ENCODE peak calls at places on chromosome 2, in five cellular contexts. One of them, this sample, is unnamed.

GRCh38 chr2:215863687-215864086 is 149.7 kb downstream of the MREG start:
- DNase-seq in right lobe of liver: no peak
- DNase-seq in nephron progenitor cell: no peak
- DNase-seq in activated CD8-positive, alpha-beta memory T cell treated with anti-CD3 and anti-CD28 coated beads for 48 hours: no peak
- DNase-seq in fibroblast of gingiva: no peak
- DNase-seq in this sample: no peak

GRCh38 chr2:208047840-208048239 is 22.5 kb upstream of the PLEKHM3 start:
- DNase-seq in nephron progenitor cell: no peak
- DNase-seq in fibroblast of gingiva: no peak
- DNase-seq in activated CD8-positive, alpha-beta memory T cell treated with anti-CD3 and anti-CD28 coated beads for 48 hours: no peak
- DNase-seq in right lobe of liver: no peak
- DNase-seq in this sample: no peak

GRCh38 chr2:3766824-3767223 is 63.4 kb downstream of the DCDC2C start:
- DNase-seq in activated CD8-positive, alpha-beta memory T cell treated with anti-CD3 and anti-CD28 coated beads for 48 hours: no peak
- DNase-seq in nephron progenitor cell: no peak
- DNase-seq in fibroblast of gingiva: no peak
- DNase-seq in right lobe of liver: no peak
- DNase-seq in this sample: no peak

GRCh38 chr2:1656326-1656960 is 87.9 kb downstream of the PXDN start:
- DNase-seq in activated CD8-positive, alpha-beta memory T cell treated with anti-CD3 and anti-CD28 coated beads for 48 hours: no peak
- DNase-seq in fibroblast of gingiva: no peak
- DNase-seq in nephron progenitor cell: no peak
- DNase-seq in right lobe of liver: no peak
- DNase-seq in this sample: no peak

GRCh38 chr2:237585590-237586221 is 4.8 kb downstream of the RAB17 start:
- DNase-seq in nephron progenitor cell: no peak
- DNase-seq in activated CD8-positive, alpha-beta memory T cell treated with anti-CD3 and anti-CD28 coated beads for 48 hours: no peak
- DNase-seq in fibroblast of gingiva: no peak
- DNase-seq in right lobe of liver: peak; percentile 61
- DNase-seq in this sample: no peak

GRCh38 chr2:15142069-15142689 is 419.0 kb downstream of the NBAS start:
- DNase-seq in fibroblast of gingiva: no peak
- DNase-seq in right lobe of liver: no peak
- DNase-seq in activated CD8-positive, alpha-beta memory T cell treated with anti-CD3 and anti-CD28 coated beads for 48 hours: peak; percentile 42
- DNase-seq in nephron progenitor cell: no peak
- DNase-seq in this sample: peak; percentile 61

GRCh38 chr2:150853258-150853657 is 365.8 kb upstream of the RND3 start:
- DNase-seq in fibroblast of gingiva: no peak
- DNase-seq in nephron progenitor cell: no peak
- DNase-seq in activated CD8-positive, alpha-beta memory T cell treated with anti-CD3 and anti-CD28 coated beads for 48 hours: no peak
- DNase-seq in right lobe of liver: no peak
- DNase-seq in this sample: no peak

GRCh38 chr2:203533696-203534471 is 1.2 kb downstream of the RAPH1 start:
- DNase-seq in nephron progenitor cell: peak; percentile 1
- DNase-seq in fibroblast of gingiva: peak; percentile 77
- DNase-seq in activated CD8-positive, alpha-beta memory T cell treated with anti-CD3 and anti-CD28 coated beads for 48 hours: no peak
- DNase-seq in right lobe of liver: no peak
- DNase-seq in this sample: no peak

This sample was measured in NCI-H2171.